ENCODE peak calls at places on chromosomes 2 and 18, in five cellular contexts. One of them, this sample, is unnamed.

GRCh38 chr2:234444242-234444641 is 52.6 kb downstream of the ARL4C start:
- DNase-seq in heart right ventricle: no peak
- DNase-seq in effector memory CD4-positive, alpha-beta T cell: no peak
- DNase-seq in RWPE1: no peak
- DNase-seq in upper lobe of right lung: no peak
- DNase-seq in this sample: peak; percentile 28

GRCh38 chr2:201994973-201995638 is 38.5 kb upstream of the FZD7 start:
- DNase-seq in heart right ventricle: no peak
- DNase-seq in effector memory CD4-positive, alpha-beta T cell: no peak
- DNase-seq in RWPE1: no peak
- DNase-seq in upper lobe of right lung: no peak
- DNase-seq in this sample: no peak

GRCh38 chr18:45557296-45557695 is 58.0 kb upstream of the SLC14A2 start:
- DNase-seq in heart right ventricle: no peak
- DNase-seq in effector memory CD4-positive, alpha-beta T cell: no peak
- DNase-seq in RWPE1: no peak
- DNase-seq in upper lobe of right lung: no peak
- DNase-seq in this sample: no peak

GRCh38 chr18:79874553-79875530 is 76.6 kb downstream of the SLC66A2 start:
- DNase-seq in heart right ventricle: no peak
- DNase-seq in effector memory CD4-positive, alpha-beta T cell: no peak
- DNase-seq in RWPE1: no peak
- DNase-seq in upper lobe of right lung: peak; percentile 51
- DNase-seq in this sample: no peak

GRCh38 chr2:114123925-114124324 is 234.0 kb downstream of the ACTR3 start:
- DNase-seq in heart right ventricle: no peak
- DNase-seq in effector memory CD4-positive, alpha-beta T cell: no peak
- DNase-seq in RWPE1: no peak
- DNase-seq in upper lobe of right lung: no peak
- DNase-seq in this sample: no peak

GRCh38 chr2:26503238-26503880 is 25.4 kb upstream of the OTOF start:
- DNase-seq in heart right ventricle: peak; percentile 58
- DNase-seq in effector memory CD4-positive, alpha-beta T cell: peak; percentile 42
- DNase-seq in RWPE1: peak; percentile 91
- DNase-seq in upper lobe of right lung: peak; percentile 92
- DNase-seq in this sample: peak; percentile 45

GRCh38 chr18:54737986-54738385 is 90.3 kb upstream of the RAB27B start:
- DNase-seq in heart right ventricle: no peak
- DNase-seq in effector memory CD4-positive, alpha-beta T cell: no peak
- DNase-seq in RWPE1: peak; percentile 53
- DNase-seq in upper lobe of right lung: no peak
- DNase-seq in this sample: no peak

GRCh38 chr18:80046961-80047541 is 12.8 kb downstream of the RBFA start:
- DNase-seq in heart right ventricle: no peak
- DNase-seq in effector memory CD4-positive, alpha-beta T cell: no peak
- DNase-seq in RWPE1: no peak
- DNase-seq in upper lobe of right lung: no peak
- DNase-seq in this sample: no peak

GRCh38 chr18:6992761-6993160 is 124.8 kb downstream of the LAMA1 start:
- DNase-seq in heart right ventricle: no peak
- DNase-seq in effector memory CD4-positive, alpha-beta T cell: no peak
- DNase-seq in RWPE1: no peak
- DNase-seq in upper lobe of right lung: no peak
- DNase-seq in this sample: no peak

GRCh38 chr2:99756059-99756458 is 266.2 kb upstream of the REV1 start:
- DNase-seq in heart right ventricle: no peak
- DNase-seq in effector memory CD4-positive, alpha-beta T cell: no peak
- DNase-seq in RWPE1: no peak
- DNase-seq in upper lobe of right lung: no peak
- DNase-seq in this sample: no peak

GRCh38 chr18:35616664-35617423 is 35.3 kb downstream of the GALNT1 start:
- DNase-seq in heart right ventricle: peak; percentile 14
- DNase-seq in effector memory CD4-positive, alpha-beta T cell: peak; percentile 23
- DNase-seq in RWPE1: peak; percentile 61
- DNase-seq in upper lobe of right lung: peak; percentile 65
- DNase-seq in this sample: peak; percentile 70

GRCh38 chr18:77058186-77058847 is 74.3 kb downstream of the MBP start:
- DNase-seq in heart right ventricle: peak; percentile 81
- DNase-seq in effector memory CD4-positive, alpha-beta T cell: no peak
- DNase-seq in RWPE1: no peak
- DNase-seq in upper lobe of right lung: no peak
- DNase-seq in this sample: no peak

GRCh38 chr2:26327291-26328272 is 18.4 kb upstream of the SELENOI start:
- DNase-seq in heart right ventricle: no peak
- DNase-seq in effector memory CD4-positive, alpha-beta T cell: no peak
- DNase-seq in RWPE1: no peak
- DNase-seq in upper lobe of right lung: no peak
- DNase-seq in this sample: no peak

DNA sequence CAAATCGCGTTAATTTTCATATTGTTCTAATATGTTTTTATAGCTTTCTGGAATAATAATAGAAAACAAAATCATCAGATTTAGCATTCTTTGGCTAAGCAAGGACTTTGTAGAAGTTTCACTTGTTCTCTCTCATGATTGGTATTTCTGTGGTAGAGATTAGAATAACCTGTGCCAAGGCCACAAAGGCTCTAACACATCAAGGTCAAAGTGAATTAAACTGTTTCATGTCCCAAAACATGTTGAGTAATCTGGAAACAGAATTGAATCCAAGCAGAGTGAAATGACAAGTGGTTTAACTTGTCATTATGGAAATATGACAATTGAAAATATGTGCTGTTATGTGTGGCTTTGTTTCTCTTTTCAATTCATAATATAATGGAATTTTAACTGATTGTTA is 617.4 kb downstream of the CCDC85A start:
- DNase-seq in heart right ventricle: no peak
- DNase-seq in effector memory CD4-positive, alpha-beta T cell: no peak
- DNase-seq in RWPE1: no peak
- DNase-seq in upper lobe of right lung: no peak
- DNase-seq in this sample: no peak
- H3K27ac ChIP-seq in heart right ventricle: no peak overlapping the region
- H3K27ac ChIP-seq in effector memory CD4-positive, alpha-beta T cell: no peak overlapping the region
- H3K27ac ChIP-seq in RWPE1: no peak overlapping the region
- H3K27ac ChIP-seq in upper lobe of right lung: no peak overlapping the region
- H3K27ac ChIP-seq in this sample: no peak overlapping the region

GRCh38 chr2:139992711-139993345 is 1212.6 kb upstream of the NXPH2 start:
- DNase-seq in heart right ventricle: no peak
- DNase-seq in effector memory CD4-positive, alpha-beta T cell: no peak
- DNase-seq in RWPE1: no peak
- DNase-seq in upper lobe of right lung: no peak
- DNase-seq in this sample: no peak
- H3K27ac ChIP-seq in heart right ventricle: no peak overlapping the region
- H3K27ac ChIP-seq in effector memory CD4-positive, alpha-beta T cell: no peak overlapping the region
- H3K27ac ChIP-seq in RWPE1: no peak overlapping the region
- H3K27ac ChIP-seq in upper lobe of right lung: no peak overlapping the region
- H3K27ac ChIP-seq in this sample: no peak overlapping the region

GRCh38 chr2:16272038-16272788 is 331.9 kb downstream of the MYCN start:
- DNase-seq in heart right ventricle: no peak
- DNase-seq in effector memory CD4-positive, alpha-beta T cell: no peak
- DNase-seq in RWPE1: no peak
- DNase-seq in upper lobe of right lung: no peak
- DNase-seq in this sample: no peak
- H3K27ac ChIP-seq in heart right ventricle: no peak overlapping the region
- H3K27ac ChIP-seq in effector memory CD4-positive, alpha-beta T cell: no peak overlapping the region
- H3K27ac ChIP-seq in RWPE1: no peak overlapping the region
- H3K27ac ChIP-seq in upper lobe of right lung: no peak overlapping the region
- H3K27ac ChIP-seq in this sample: no peak overlapping the region

DNA sequence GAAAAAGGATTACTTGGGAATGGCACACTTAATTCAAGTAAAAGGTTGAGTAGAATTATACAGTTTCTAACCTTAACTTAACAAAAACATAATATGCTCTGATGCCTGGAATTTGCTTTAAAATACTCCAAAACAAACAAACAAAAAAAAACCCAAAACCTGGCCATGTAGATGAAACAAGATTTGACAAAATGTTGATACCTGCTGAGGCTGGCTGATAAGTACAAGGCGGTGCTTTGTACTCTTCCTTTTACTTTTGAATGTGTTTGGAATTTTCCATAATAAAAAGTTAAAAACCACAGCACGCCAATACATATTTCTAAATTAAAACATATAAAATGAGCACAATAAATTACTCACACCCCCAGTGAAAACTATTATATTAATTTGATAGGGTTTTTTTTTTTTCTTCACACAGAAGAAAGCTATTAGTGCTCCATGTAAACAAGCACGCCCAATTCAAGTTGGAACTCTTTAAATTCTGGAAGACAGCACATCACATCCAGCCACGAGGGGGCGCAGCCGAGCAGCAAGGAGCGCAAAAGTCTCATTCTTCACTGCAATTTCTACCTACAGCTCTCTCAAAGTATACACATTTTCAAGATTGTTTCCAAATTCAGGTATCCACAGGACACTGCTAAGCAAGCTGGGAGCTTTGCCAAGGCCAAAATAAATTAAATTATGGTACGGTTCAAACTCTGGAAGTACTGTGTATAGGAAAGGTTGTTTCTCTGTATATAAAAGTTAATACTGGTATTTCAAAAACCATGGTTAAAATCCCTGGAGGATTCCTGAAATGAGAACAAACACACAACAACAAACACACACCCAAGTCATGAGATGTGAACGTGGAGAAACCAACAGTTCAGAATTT is 7.5 kb downstream of the SERTAD2 start:
- DNase-seq in heart right ventricle: peak; percentile 86
- DNase-seq in effector memory CD4-positive, alpha-beta T cell: peak; percentile 62
- DNase-seq in RWPE1: no peak
- DNase-seq in upper lobe of right lung: peak; percentile 92
- DNase-seq in this sample: peak; percentile 82
- H3K27ac ChIP-seq in heart right ventricle: peak overlapping the region; percentile 87
- H3K27ac ChIP-seq in effector memory CD4-positive, alpha-beta T cell: no peak overlapping the region
- H3K27ac ChIP-seq in RWPE1: no peak overlapping the region
- H3K27ac ChIP-seq in upper lobe of right lung: peak overlapping the region; percentile 88
- H3K27ac ChIP-seq in this sample: peak overlapping the region; percentile 88

GRCh38 chr2:96321230-96322103 is 3.6 kb upstream of the ITPRIPL1 start:
- DNase-seq in heart right ventricle: peak; percentile 57
- DNase-seq in effector memory CD4-positive, alpha-beta T cell: peak; percentile 71
- DNase-seq in RWPE1: no peak
- DNase-seq in upper lobe of right lung: peak; percentile 79
- DNase-seq in this sample: peak; percentile 93

GRCh38 chr2:96319396-96319795 is 5.7 kb upstream of the ITPRIPL1 start:
- DNase-seq in heart right ventricle: no peak
- DNase-seq in effector memory CD4-positive, alpha-beta T cell: no peak
- DNase-seq in RWPE1: no peak
- DNase-seq in upper lobe of right lung: no peak
- DNase-seq in this sample: no peak

GRCh38 chr2:96318723-96319122 is 6.4 kb upstream of the ITPRIPL1 start:
- DNase-seq in heart right ventricle: no peak
- DNase-seq in effector memory CD4-positive, alpha-beta T cell: no peak
- DNase-seq in RWPE1: no peak
- DNase-seq in upper lobe of right lung: no peak
- DNase-seq in this sample: no peak

GRCh38 chr2:96317584-96317997 is 7.5 kb upstream of the ITPRIPL1 start:
- DNase-seq in heart right ventricle: no peak
- DNase-seq in effector memory CD4-positive, alpha-beta T cell: no peak
- DNase-seq in RWPE1: no peak
- DNase-seq in upper lobe of right lung: no peak
- DNase-seq in this sample: no peak

GRCh38 chr2:96320326-96321229 is 4.5 kb upstream of the ITPRIPL1 start:
- DNase-seq in heart right ventricle: no peak
- DNase-seq in effector memory CD4-positive, alpha-beta T cell: no peak
- DNase-seq in RWPE1: no peak
- DNase-seq in upper lobe of right lung: no peak
- DNase-seq in this sample: no peak
- H3K27ac ChIP-seq in heart right ventricle: peak overlapping the region; percentile 77
- H3K27ac ChIP-seq in effector memory CD4-positive, alpha-beta T cell: peak overlapping the region; percentile 74
- H3K27ac ChIP-seq in RWPE1: no peak overlapping the region
- H3K27ac ChIP-seq in upper lobe of right lung: peak overlapping the region; percentile 43
- H3K27ac ChIP-seq in this sample: peak overlapping the region; percentile 41

GRCh38 chr2:54587439-54588016 is 131.4 kb downstream of the SPTBN1 start:
- DNase-seq in heart right ventricle: no peak
- DNase-seq in effector memory CD4-positive, alpha-beta T cell: no peak
- DNase-seq in RWPE1: no peak
- DNase-seq in upper lobe of right lung: no peak
- DNase-seq in this sample: no peak
- H3K27ac ChIP-seq in heart right ventricle: peak overlapping the region; percentile 82
- H3K27ac ChIP-seq in effector memory CD4-positive, alpha-beta T cell: no peak overlapping the region
- H3K27ac ChIP-seq in RWPE1: no peak overlapping the region
- H3K27ac ChIP-seq in upper lobe of right lung: no peak overlapping the region
- H3K27ac ChIP-seq in this sample: no peak overlapping the region

DNA sequence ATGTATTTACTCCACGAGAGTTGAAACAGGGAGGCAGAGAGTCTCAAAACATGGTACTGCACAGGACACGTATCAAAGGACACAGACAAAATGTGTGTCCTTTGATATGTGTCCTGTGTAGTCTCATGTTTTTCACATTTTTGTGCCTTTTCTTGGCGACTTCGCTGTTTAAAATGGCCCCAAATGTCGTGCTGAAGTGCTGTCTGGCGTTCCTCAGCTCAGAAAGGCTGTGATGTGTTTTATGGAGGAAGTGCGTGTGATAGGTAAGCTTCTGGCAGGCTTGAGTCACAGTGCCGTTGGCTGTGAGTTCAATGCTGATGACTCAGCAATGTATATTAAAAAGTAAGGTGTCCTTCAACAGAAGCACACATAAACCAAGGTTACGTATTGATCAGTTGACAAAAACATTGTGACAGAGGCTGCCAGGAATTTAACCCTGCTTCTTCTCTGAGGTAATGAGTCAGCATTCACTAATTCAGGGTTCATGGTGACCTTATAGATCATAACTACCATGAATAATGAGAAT is 78.2 kb downstream of the DYSF start:
- DNase-seq in heart right ventricle: no peak
- DNase-seq in effector memory CD4-positive, alpha-beta T cell: no peak
- DNase-seq in RWPE1: peak; percentile 67
- DNase-seq in upper lobe of right lung: no peak
- DNase-seq in this sample: no peak
- H3K27ac ChIP-seq in heart right ventricle: no peak overlapping the region
- H3K27ac ChIP-seq in effector memory CD4-positive, alpha-beta T cell: no peak overlapping the region
- H3K27ac ChIP-seq in RWPE1: no peak overlapping the region
- H3K27ac ChIP-seq in upper lobe of right lung: no peak overlapping the region
- H3K27ac ChIP-seq in this sample: no peak overlapping the region

GRCh38 chr18:9596257-9596656 is 18.1 kb downstream of the PPP4R1 start:
- DNase-seq in heart right ventricle: no peak
- DNase-seq in effector memory CD4-positive, alpha-beta T cell: no peak
- DNase-seq in RWPE1: no peak
- DNase-seq in upper lobe of right lung: no peak
- DNase-seq in this sample: no peak
- H3K27ac ChIP-seq in heart right ventricle: no peak overlapping the region
- H3K27ac ChIP-seq in effector memory CD4-positive, alpha-beta T cell: no peak overlapping the region
- H3K27ac ChIP-seq in RWPE1: no peak overlapping the region
- H3K27ac ChIP-seq in upper lobe of right lung: no peak overlapping the region
- H3K27ac ChIP-seq in this sample: no peak overlapping the region

DNA sequence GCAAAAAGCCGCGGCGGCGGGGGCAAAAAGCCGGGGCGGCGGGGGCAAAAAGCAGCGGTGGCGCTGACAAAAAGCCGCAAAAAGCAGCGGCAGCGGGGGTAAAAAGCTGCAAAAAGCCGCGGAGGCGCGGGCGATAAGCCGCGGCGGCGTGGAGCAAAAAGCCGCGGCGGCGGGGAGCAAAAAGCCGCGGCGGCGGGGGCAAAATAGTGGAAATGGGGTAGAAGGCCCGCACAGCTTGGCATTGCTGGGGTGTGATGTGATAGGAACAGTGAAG is 450.1 kb downstream of the ANKRD30B start:
- DNase-seq in heart right ventricle: no peak
- DNase-seq in effector memory CD4-positive, alpha-beta T cell: no peak
- DNase-seq in RWPE1: no peak
- DNase-seq in upper lobe of right lung: no peak
- DNase-seq in this sample: no peak
- H3K27ac ChIP-seq in heart right ventricle: peak overlapping the region; percentile 44
- H3K27ac ChIP-seq in effector memory CD4-positive, alpha-beta T cell: no peak overlapping the region
- H3K27ac ChIP-seq in RWPE1: no peak overlapping the region
- H3K27ac ChIP-seq in upper lobe of right lung: no peak overlapping the region
- H3K27ac ChIP-seq in this sample: no peak overlapping the region

This sample was measured in OCI-LY7.